ENCODE peak calls at places on chromosome 2, in eight cellular contexts. One of them, this sample, is unnamed.
A peak's percentile ranks its signal among the peaks of the same experiment; 100 is the strongest.

GRCh38 chr2:179995735-179996134 is 11.4 kb downstream of the CWC22 start:
- DNase-seq in BJ: no peak
- DNase-seq in esophagus muscularis mucosa: no peak
- DNase-seq in activated CD4-positive, alpha-beta T cell treated with anti-CD3 and anti-CD28 coated beads, Interleukin-2, amount 50 U/mL, for 4 hours: no peak
- DNase-seq in activated naive CD8-positive, alpha-beta T cell treated with anti-CD3 and anti-CD28 coated beads for 36 hours: no peak
- DNase-seq in B cell: no peak
- DNase-seq in endothelial cell: no peak
- DNase-seq in NCI-H2081: no peak
- DNase-seq in this sample: no peak

GRCh38 chr2:225274751-225275150 is 124.8 kb upstream of the NYAP2 start:
- DNase-seq in BJ: no peak
- DNase-seq in esophagus muscularis mucosa: no peak
- DNase-seq in activated CD4-positive, alpha-beta T cell treated with anti-CD3 and anti-CD28 coated beads, Interleukin-2, amount 50 U/mL, for 4 hours: no peak
- DNase-seq in activated naive CD8-positive, alpha-beta T cell treated with anti-CD3 and anti-CD28 coated beads for 36 hours: no peak
- DNase-seq in B cell: peak; percentile 32
- DNase-seq in endothelial cell: no peak
- DNase-seq in NCI-H2081: peak; percentile 89
- DNase-seq in this sample: no peak

GRCh38 chr2:24399434-24400206 is 39.3 kb upstream of the ITSN2 start:
- DNase-seq in BJ: no peak
- DNase-seq in esophagus muscularis mucosa: no peak
- DNase-seq in activated CD4-positive, alpha-beta T cell treated with anti-CD3 and anti-CD28 coated beads, Interleukin-2, amount 50 U/mL, for 4 hours: no peak
- DNase-seq in activated naive CD8-positive, alpha-beta T cell treated with anti-CD3 and anti-CD28 coated beads for 36 hours: no peak
- DNase-seq in B cell: no peak
- DNase-seq in endothelial cell: no peak
- DNase-seq in NCI-H2081: peak; percentile 43
- DNase-seq in this sample: no peak

GRCh38 chr2:127535422-127535901 is at the start of gene MYO7B:
- DNase-seq in BJ: no peak
- DNase-seq in esophagus muscularis mucosa: no peak
- DNase-seq in activated CD4-positive, alpha-beta T cell treated with anti-CD3 and anti-CD28 coated beads, Interleukin-2, amount 50 U/mL, for 4 hours: no peak
- DNase-seq in activated naive CD8-positive, alpha-beta T cell treated with anti-CD3 and anti-CD28 coated beads for 36 hours: no peak
- DNase-seq in B cell: no peak
- DNase-seq in endothelial cell: no peak
- DNase-seq in NCI-H2081: peak; percentile 52
- DNase-seq in this sample: no peak

GRCh38 chr2:205903549-205904129 is 182.3 kb downstream of the INO80D start:
- DNase-seq in BJ: no peak
- DNase-seq in esophagus muscularis mucosa: no peak
- DNase-seq in activated CD4-positive, alpha-beta T cell treated with anti-CD3 and anti-CD28 coated beads, Interleukin-2, amount 50 U/mL, for 4 hours: no peak
- DNase-seq in activated naive CD8-positive, alpha-beta T cell treated with anti-CD3 and anti-CD28 coated beads for 36 hours: no peak
- DNase-seq in B cell: no peak
- DNase-seq in endothelial cell: peak; percentile 48
- DNase-seq in NCI-H2081: no peak
- DNase-seq in this sample: no peak

GRCh38 chr2:178874529-178875240 is 67.5 kb upstream of the TTN start:
- DNase-seq in BJ: no peak
- DNase-seq in esophagus muscularis mucosa: no peak
- DNase-seq in activated CD4-positive, alpha-beta T cell treated with anti-CD3 and anti-CD28 coated beads, Interleukin-2, amount 50 U/mL, for 4 hours: no peak
- DNase-seq in activated naive CD8-positive, alpha-beta T cell treated with anti-CD3 and anti-CD28 coated beads for 36 hours: no peak
- DNase-seq in B cell: no peak
- DNase-seq in endothelial cell: no peak
- DNase-seq in NCI-H2081: no peak
- DNase-seq in this sample: no peak

GRCh38 chr2:99336780-99337163 is 417 bp upstream of the EIF5B start:
- DNase-seq in BJ: no peak
- DNase-seq in esophagus muscularis mucosa: no peak
- DNase-seq in activated CD4-positive, alpha-beta T cell treated with anti-CD3 and anti-CD28 coated beads, Interleukin-2, amount 50 U/mL, for 4 hours: peak; percentile 1
- DNase-seq in activated naive CD8-positive, alpha-beta T cell treated with anti-CD3 and anti-CD28 coated beads for 36 hours: no peak
- DNase-seq in B cell: no peak
- DNase-seq in endothelial cell: no peak
- DNase-seq in NCI-H2081: no peak
- DNase-seq in this sample: no peak

GRCh38 chr2:158130832-158131473 is 29.3 kb downstream of the UPP2 start:
- DNase-seq in BJ: no peak
- DNase-seq in esophagus muscularis mucosa: no peak
- DNase-seq in activated CD4-positive, alpha-beta T cell treated with anti-CD3 and anti-CD28 coated beads, Interleukin-2, amount 50 U/mL, for 4 hours: no peak
- DNase-seq in activated naive CD8-positive, alpha-beta T cell treated with anti-CD3 and anti-CD28 coated beads for 36 hours: no peak
- DNase-seq in B cell: no peak
- DNase-seq in endothelial cell: no peak
- DNase-seq in NCI-H2081: no peak
- DNase-seq in this sample: no peak

GRCh38 chr2:18546586-18546985 is 13.9 kb downstream of the RDH14 start:
- DNase-seq in BJ: no peak
- DNase-seq in esophagus muscularis mucosa: no peak
- DNase-seq in activated CD4-positive, alpha-beta T cell treated with anti-CD3 and anti-CD28 coated beads, Interleukin-2, amount 50 U/mL, for 4 hours: no peak
- DNase-seq in activated naive CD8-positive, alpha-beta T cell treated with anti-CD3 and anti-CD28 coated beads for 36 hours: no peak
- DNase-seq in B cell: no peak
- DNase-seq in endothelial cell: no peak
- DNase-seq in NCI-H2081: peak; percentile 95
- DNase-seq in this sample: no peak

GRCh38 chr2:25044011-25044410 is 2.1 kb downstream of the EFR3B start:
- DNase-seq in BJ: no peak
- DNase-seq in esophagus muscularis mucosa: no peak
- DNase-seq in activated CD4-positive, alpha-beta T cell treated with anti-CD3 and anti-CD28 coated beads, Interleukin-2, amount 50 U/mL, for 4 hours: no peak
- DNase-seq in activated naive CD8-positive, alpha-beta T cell treated with anti-CD3 and anti-CD28 coated beads for 36 hours: no peak
- DNase-seq in B cell: no peak
- DNase-seq in endothelial cell: no peak
- DNase-seq in NCI-H2081: no peak
- DNase-seq in this sample: no peak

GRCh38 chr2:72037322-72037721 is 110.3 kb downstream of the CYP26B1 start:
- DNase-seq in BJ: no peak
- DNase-seq in esophagus muscularis mucosa: peak; percentile 80
- DNase-seq in activated CD4-positive, alpha-beta T cell treated with anti-CD3 and anti-CD28 coated beads, Interleukin-2, amount 50 U/mL, for 4 hours: no peak
- DNase-seq in activated naive CD8-positive, alpha-beta T cell treated with anti-CD3 and anti-CD28 coated beads for 36 hours: no peak
- DNase-seq in B cell: no peak
- DNase-seq in endothelial cell: no peak
- DNase-seq in NCI-H2081: no peak
- DNase-seq in this sample: no peak

GRCh38 chr2:127094509-127095366 is 12.2 kb downstream of the BIN1 start:
- DNase-seq in BJ: no peak
- DNase-seq in esophagus muscularis mucosa: no peak
- DNase-seq in activated CD4-positive, alpha-beta T cell treated with anti-CD3 and anti-CD28 coated beads, Interleukin-2, amount 50 U/mL, for 4 hours: no peak
- DNase-seq in activated naive CD8-positive, alpha-beta T cell treated with anti-CD3 and anti-CD28 coated beads for 36 hours: no peak
- DNase-seq in B cell: no peak
- DNase-seq in endothelial cell: no peak
- DNase-seq in NCI-H2081: no peak
- DNase-seq in this sample: no peak

GRCh38 chr2:216688731-216689360 is 6.5 kb downstream of the IGFBP5 start:
- DNase-seq in BJ: no peak
- DNase-seq in esophagus muscularis mucosa: no peak
- DNase-seq in activated CD4-positive, alpha-beta T cell treated with anti-CD3 and anti-CD28 coated beads, Interleukin-2, amount 50 U/mL, for 4 hours: no peak
- DNase-seq in activated naive CD8-positive, alpha-beta T cell treated with anti-CD3 and anti-CD28 coated beads for 36 hours: no peak
- DNase-seq in B cell: no peak
- DNase-seq in endothelial cell: no peak
- DNase-seq in NCI-H2081: peak; percentile 21
- DNase-seq in this sample: no peak

GRCh38 chr2:197011777-197012641 is 85.5 kb upstream of the PGAP1 start:
- DNase-seq in BJ: no peak
- DNase-seq in esophagus muscularis mucosa: no peak
- DNase-seq in activated CD4-positive, alpha-beta T cell treated with anti-CD3 and anti-CD28 coated beads, Interleukin-2, amount 50 U/mL, for 4 hours: peak; percentile 10
- DNase-seq in activated naive CD8-positive, alpha-beta T cell treated with anti-CD3 and anti-CD28 coated beads for 36 hours: no peak
- DNase-seq in B cell: peak; percentile 50
- DNase-seq in endothelial cell: peak; percentile 20
- DNase-seq in NCI-H2081: peak; percentile 63
- DNase-seq in this sample: no peak

GRCh38 chr2:2839393-2840096 is 508.5 kb upstream of the MYT1L start:
- DNase-seq in BJ: no peak
- DNase-seq in esophagus muscularis mucosa: no peak
- DNase-seq in activated CD4-positive, alpha-beta T cell treated with anti-CD3 and anti-CD28 coated beads, Interleukin-2, amount 50 U/mL, for 4 hours: no peak
- DNase-seq in activated naive CD8-positive, alpha-beta T cell treated with anti-CD3 and anti-CD28 coated beads for 36 hours: no peak
- DNase-seq in B cell: no peak
- DNase-seq in endothelial cell: no peak
- DNase-seq in NCI-H2081: no peak
- DNase-seq in this sample: no peak

GRCh38 chr2:70261501-70261900 is 3.6 kb downstream of the PCYOX1 start:
- DNase-seq in BJ: no peak
- DNase-seq in esophagus muscularis mucosa: no peak
- DNase-seq in activated CD4-positive, alpha-beta T cell treated with anti-CD3 and anti-CD28 coated beads, Interleukin-2, amount 50 U/mL, for 4 hours: no peak
- DNase-seq in activated naive CD8-positive, alpha-beta T cell treated with anti-CD3 and anti-CD28 coated beads for 36 hours: no peak
- DNase-seq in B cell: no peak
- DNase-seq in endothelial cell: no peak
- DNase-seq in NCI-H2081: no peak
- DNase-seq in this sample: no peak

GRCh38 chr2:157785200-157785599 is 90.9 kb downstream of the ACVR1 start:
- DNase-seq in BJ: no peak
- DNase-seq in esophagus muscularis mucosa: no peak
- DNase-seq in activated CD4-positive, alpha-beta T cell treated with anti-CD3 and anti-CD28 coated beads, Interleukin-2, amount 50 U/mL, for 4 hours: no peak
- DNase-seq in activated naive CD8-positive, alpha-beta T cell treated with anti-CD3 and anti-CD28 coated beads for 36 hours: no peak
- DNase-seq in B cell: no peak
- DNase-seq in endothelial cell: no peak
- DNase-seq in NCI-H2081: peak; percentile 42
- DNase-seq in this sample: no peak

GRCh38 chr2:215660687-215661086 is 224.8 kb upstream of the FN1 start:
- DNase-seq in BJ: peak; percentile 78
- DNase-seq in esophagus muscularis mucosa: no peak
- DNase-seq in activated CD4-positive, alpha-beta T cell treated with anti-CD3 and anti-CD28 coated beads, Interleukin-2, amount 50 U/mL, for 4 hours: no peak
- DNase-seq in activated naive CD8-positive, alpha-beta T cell treated with anti-CD3 and anti-CD28 coated beads for 36 hours: no peak
- DNase-seq in B cell: no peak
- DNase-seq in endothelial cell: no peak
- DNase-seq in NCI-H2081: no peak
- DNase-seq in this sample: no peak

GRCh38 chr2:225670111-225670974 is 270.8 kb downstream of the NYAP2 start:
- DNase-seq in BJ: peak; percentile 52
- DNase-seq in esophagus muscularis mucosa: no peak
- DNase-seq in activated CD4-positive, alpha-beta T cell treated with anti-CD3 and anti-CD28 coated beads, Interleukin-2, amount 50 U/mL, for 4 hours: no peak
- DNase-seq in activated naive CD8-positive, alpha-beta T cell treated with anti-CD3 and anti-CD28 coated beads for 36 hours: no peak
- DNase-seq in B cell: no peak
- DNase-seq in endothelial cell: no peak
- DNase-seq in NCI-H2081: peak; percentile 20
- DNase-seq in this sample: no peak

GRCh38 chr2:232542715-232543467 is 3.4 kb downstream of the CHRNG start:
- DNase-seq in BJ: no peak
- DNase-seq in esophagus muscularis mucosa: no peak
- DNase-seq in activated CD4-positive, alpha-beta T cell treated with anti-CD3 and anti-CD28 coated beads, Interleukin-2, amount 50 U/mL, for 4 hours: no peak
- DNase-seq in activated naive CD8-positive, alpha-beta T cell treated with anti-CD3 and anti-CD28 coated beads for 36 hours: no peak
- DNase-seq in B cell: no peak
- DNase-seq in endothelial cell: no peak
- DNase-seq in NCI-H2081: no peak
- DNase-seq in this sample: no peak

GRCh38 chr2:27671235-27671634 is 7.5 kb downstream of the SLC4A1AP start:
- DNase-seq in BJ: no peak
- DNase-seq in esophagus muscularis mucosa: no peak
- DNase-seq in activated CD4-positive, alpha-beta T cell treated with anti-CD3 and anti-CD28 coated beads, Interleukin-2, amount 50 U/mL, for 4 hours: no peak
- DNase-seq in activated naive CD8-positive, alpha-beta T cell treated with anti-CD3 and anti-CD28 coated beads for 36 hours: no peak
- DNase-seq in B cell: no peak
- DNase-seq in endothelial cell: no peak
- DNase-seq in NCI-H2081: no peak
- DNase-seq in this sample: no peak

GRCh38 chr2:237529452-237530402 is 36.6 kb upstream of the PRLH start:
- DNase-seq in BJ: no peak
- DNase-seq in esophagus muscularis mucosa: no peak
- DNase-seq in activated CD4-positive, alpha-beta T cell treated with anti-CD3 and anti-CD28 coated beads, Interleukin-2, amount 50 U/mL, for 4 hours: no peak
- DNase-seq in activated naive CD8-positive, alpha-beta T cell treated with anti-CD3 and anti-CD28 coated beads for 36 hours: no peak
- DNase-seq in B cell: peak; percentile 53
- DNase-seq in endothelial cell: no peak
- DNase-seq in NCI-H2081: no peak
- DNase-seq in this sample: no peak

This sample was measured in stimulated activated CD8-positive, alpha-beta memory T cell treated with anti-CD3 and anti-CD28 coated beads, Interleukin-7, amount 100 ng/mL, for 4 hours.